ENCODE peak calls at places on chromosome 9, in seven cellular contexts. B, H, I, X, E, N and G are unnamed samples.
A peak's percentile ranks its signal among the peaks of the same experiment; 100 is the strongest.

GRCh38 chr9:95506692-95507455 is 9.9 kb downstream of the PTCH1 start:
- DNase-seq in X (no peak), N (peak; percentile 40), E (peak; percentile 47), B (peak; percentile 83), H (peak; percentile 83), I (no peak), G (peak; percentile 26)

GRCh38 chr9:116816484-116816883 is 129.4 kb downstream of the TRIM32 start:
- DNase-seq in B (no peak), E (no peak), H (no peak), N (no peak), X (no peak), I (no peak), G (no peak)

GRCh38 chr9:78365979-78366697 is 69.2 kb downstream of the PSAT1 start:
- DNase-seq in B (no peak), E (no peak), N (peak; percentile 46), H (peak; percentile 60), I (no peak), X (no peak), G (no peak)

GRCh38 chr9:109846781-109847180 is 66.8 kb downstream of the PALM2AKAP2 start:
- DNase-seq in H (no peak), N (no peak), B (no peak), I (no peak), E (no peak), X (no peak), G (no peak)

GRCh38 chr9:7336356-7337075 is 463.1 kb downstream of the DMAC1 start:
- DNase-seq in H (peak; percentile 77), I (no peak), E (no peak), B (no peak), X (no peak), N (no peak), G (no peak)

GRCh38 chr9:108083160-108083559 is 593.6 kb upstream of the KLF4 start:
- DNase-seq in B (no peak), X (no peak), I (no peak), H (no peak), N (no peak), E (no peak), G (no peak)

GRCh38 chr9:132042324-132042723 is 37.3 kb downstream of the MED27 start:
- DNase-seq in E (no peak), H (peak; percentile 91), X (no peak), I (no peak), N (no peak), B (no peak), G (no peak)

GRCh38 chr9:113678874-113679273 is 197.2 kb upstream of the ZNF618 start:
- DNase-seq in X (no peak), I (no peak), N (no peak), E (no peak), H (no peak), B (no peak), G (no peak)

GRCh38 chr9:124254261-124254682 is 3.5 kb upstream of the NEK6 start:
- DNase-seq in H (no peak), B (no peak), N (no peak), I (no peak), X (no peak), E (no peak), G (no peak)

GRCh38 chr9:38621434-38622082 is 1.2 kb upstream of the ANKRD18A start:
- DNase-seq in H (no peak), E (no peak), X (peak; percentile 40), N (peak; percentile 24), I (no peak), B (no peak), G (no peak)

GRCh38 chr9:127682351-127683136 is 24.2 kb upstream of the CFAP157 start:
- DNase-seq in I (no peak), E (no peak), X (no peak), B (no peak), N (no peak), H (no peak), G (no peak)

GRCh38 chr9:69171049-69171448 is 3.0 kb upstream of the TJP2 start:
- DNase-seq in I (no peak), N (no peak), X (no peak), B (no peak), E (no peak), H (peak; percentile 49), G (no peak)

GRCh38 chr9:137711678-137712105 is 92.9 kb downstream of the EHMT1 start:
- DNase-seq in E (no peak), H (no peak), X (no peak), I (no peak), B (no peak), N (no peak), G (no peak)

GRCh38 chr9:124886866-124887492 is 25.0 kb downstream of the ARPC5L start:
- DNase-seq in N (no peak), I (no peak), E (no peak), X (no peak), B (no peak), H (no peak), G (no peak)

GRCh38 chr9:13614060-13614459 is 334.6 kb upstream of the MPDZ start:
- DNase-seq in E (no peak), N (no peak), I (no peak), B (no peak), H (no peak), X (no peak), G (no peak)

GRCh38 chr9:127801955-127802575 is 617 bp upstream of the FPGS start:
- DNase-seq in H (peak; percentile 44), B (no peak), I (no peak), X (no peak), N (no peak), E (no peak), G (no peak)

GRCh38 chr9:130234340-130235260 is 31.0 kb upstream of the HMCN2 start:
- DNase-seq in I (no peak), E (no peak), N (no peak), H (peak; percentile 55), B (no peak), X (no peak), G (no peak)

GRCh38 chr9:10094563-10094962 is 518.2 kb downstream of the PTPRD start:
- DNase-seq in X (no peak), B (no peak), I (no peak), H (no peak), E (no peak), N (no peak), G (no peak)

GRCh38 chr9:91162784-91163440 is 198.8 kb downstream of the AUH start:
- DNase-seq in N (no peak), B (peak; percentile 27), X (no peak), H (no peak), E (peak; percentile 30), I (no peak), G (peak; percentile 90)

GRCh38 chr9:34732886-34733285 is 22.9 kb upstream of the CCL21 start:
- DNase-seq in N (no peak), B (no peak), X (no peak), H (no peak), I (no peak), E (no peak), G (no peak)

GRCh38 chr9:135343136-135343535 is 136.4 kb upstream of the PPP1R26 start:
- DNase-seq in E (no peak), H (no peak), I (no peak), N (no peak), B (no peak), X (no peak), G (no peak)

GRCh38 chr9:5493597-5494511 is 16.5 kb upstream of the PDCD1LG2 start:
- DNase-seq in H (peak; percentile 82), I (no peak), X (no peak), B (no peak), N (no peak), E (no peak), G (peak; percentile 28)

GRCh38 chr9:82354260-82354659 is 365.7 kb downstream of the SPATA31D1 start:
- DNase-seq in H (peak; percentile 49), I (no peak), B (no peak), X (no peak), E (no peak), N (no peak), G (no peak)

GRCh38 chr9:6598249-6598725 is 47.2 kb downstream of the GLDC start:
- DNase-seq in E (no peak), I (no peak), H (no peak), N (no peak), B (no peak), X (no peak), G (no peak)

GRCh38 chr9:92392690-92393089 is 11.7 kb downstream of the OGN start:
- DNase-seq in I (no peak), H (peak; percentile 15), E (no peak), B (no peak), N (no peak), X (no peak), G (no peak)

GRCh38 chr9:23431459-23431858 is 394.6 kb downstream of the ELAVL2 start:
- DNase-seq in B (no peak), E (no peak), I (no peak), H (no peak), X (no peak), N (no peak), G (no peak)

GRCh38 chr9:69971643-69972449 is 71.8 kb upstream of the MAMDC2 start:
- DNase-seq in X (peak; percentile 9), B (peak; percentile 52), N (peak; percentile 49), E (peak; percentile 78), H (peak; percentile 80), I (peak; percentile 80), G (peak; percentile 8)

GRCh38 chr9:107215381-107215780 is 67.7 kb upstream of the RAD23B start:
- DNase-seq in H (peak; percentile 63), X (no peak), I (no peak), N (no peak), B (no peak), E (no peak), G (no peak)

GRCh38 chr9:91740713-91741112 is 209.3 kb downstream of the ROR2 start:
- DNase-seq in B (no peak), I (no peak), X (no peak), H (peak; percentile 94), E (no peak), N (no peak), G (no peak)

GRCh38 chr9:95689669-95690068 is 172.9 kb upstream of the PTCH1 start:
- DNase-seq in X (no peak), I (no peak), N (no peak), H (no peak), E (no peak), B (no peak), G (no peak)

GRCh38 chr9:122126340-122127333 is 32.9 kb downstream of the NDUFA8 start:
- DNase-seq in N (no peak), E (peak; percentile 51), X (no peak), I (peak; percentile 50), B (no peak), H (peak; percentile 43), G (no peak)